ENCODE peak calls at places on chromosome 7, in six cellular contexts. F is HepG2, W is SK-N-SH, Y is K562, J is H1, V is GM12878. B is an unnamed sample.

GRCh38 chr7:69912846-69913245 is 314.6 kb downstream of the AUTS2 start:
- DNase-seq in F (no peak), W (no peak), Y (no peak), J (no peak), V (no peak), B (no peak)

GRCh38 chr7:1693991-1694524 is 24.0 kb downstream of the ELFN1 start:
- DNase-seq in F (no peak), W (peak), Y (no peak), J (no peak), V (no peak), B (no peak)

GRCh38 chr7:30936650-30937245 is 25.1 kb downstream of the AQP1 start:
- DNase-seq in F (no peak), W (peak), Y (no peak), J (no peak), V (no peak), B (no peak)

GRCh38 chr7:2038876-2039728 is 193.6 kb downstream of the MAD1L1 start:
- DNase-seq in F (no peak), W (peak), Y (no peak), J (no peak), V (no peak), B (no peak)

GRCh38 chr7:2006921-2007381 is 225.8 kb downstream of the MAD1L1 start:
- DNase-seq in F (no peak), W (no peak), Y (no peak), J (no peak), V (no peak), B (no peak)

GRCh38 chr7:88217675-88218427 is 2.0 kb downstream of the SRI start:
- DNase-seq in F (no peak), W (no peak), Y (peak), J (no peak), V (peak), B (no peak)

GRCh38 chr7:99624487-99624886 is 7.7 kb downstream of the ZSCAN25 start:
- DNase-seq in F (no peak), W (no peak), Y (no peak), J (no peak), V (no peak), B (no peak)

GRCh38 chr7:157872447-157872846 is 535.6 kb downstream of the DNAJB6 start:
- DNase-seq in F (no peak), W (no peak), Y (no peak), J (no peak), V (no peak), B (no peak)

GRCh38 chr7:122305475-122306319 is 1.1 kb upstream of the FEZF1 start:
- DNase-seq in F (no peak), W (no peak), Y (no peak), J (no peak), V (no peak), B (no peak)

GRCh38 chr7:155216475-155217272 is 81.0 kb upstream of the INSIG1 start:
- DNase-seq in F (no peak), W (no peak), Y (peak), J (no peak), V (no peak), B (no peak)

DNA sequence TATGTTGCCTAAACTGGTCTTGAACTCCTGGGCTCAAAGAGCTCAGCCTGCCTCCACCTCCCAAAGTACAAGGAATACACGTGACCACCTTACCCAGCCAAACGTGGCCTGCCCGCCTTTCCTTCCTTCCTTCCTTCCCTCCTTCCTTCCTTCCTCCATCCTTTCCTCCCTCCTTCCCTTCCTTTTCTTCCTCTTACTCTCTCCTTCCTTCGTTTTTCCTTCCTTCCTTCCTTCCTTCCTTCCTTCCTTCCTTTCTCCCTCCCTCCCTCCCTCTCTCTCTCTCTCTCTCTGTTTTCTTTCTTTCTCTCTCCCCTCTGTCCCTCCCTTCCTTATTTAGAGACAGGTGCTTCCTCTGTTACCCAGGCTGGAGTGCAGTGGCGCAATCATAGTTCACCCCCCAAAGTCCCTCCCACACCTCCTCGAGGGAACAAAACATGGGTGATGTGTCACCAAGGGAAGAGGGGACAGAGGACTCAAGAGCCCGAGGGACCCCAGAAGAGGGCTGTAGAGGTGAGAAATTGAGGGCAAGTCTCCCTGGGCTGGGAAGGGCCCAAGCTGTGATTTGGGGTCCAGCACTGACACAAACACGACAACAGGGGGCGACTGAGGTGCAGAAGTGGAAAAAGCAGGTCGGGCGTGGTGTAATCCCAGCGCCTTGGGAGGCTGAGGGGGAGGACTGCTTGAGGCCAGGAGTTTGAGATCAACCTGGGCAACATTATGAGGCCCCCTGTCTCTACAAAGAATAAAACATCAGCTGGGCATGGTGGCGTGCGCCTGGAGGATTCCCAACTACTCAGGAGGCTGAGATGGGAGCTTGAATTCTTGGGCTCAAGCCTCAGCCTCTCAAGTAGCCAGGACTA is 28.1 kb downstream of the EPHB4 start:
- DNase-seq in F (peak), W (peak), Y (peak), J (no peak), V (peak), B (peak)
- TF ChIP-seq POLR2AphosphoS5 in F (no peak), W (no peak), Y (no peak), J (peak), V (no peak), B (peak)

GRCh38 chr7:132608523-132608922 is 32.3 kb upstream of the PLXNA4 start:
- DNase-seq in F (no peak), W (no peak), Y (no peak), J (no peak), V (no peak), B (no peak)

GRCh38 chr7:132603241-132603789 is 27.0 kb upstream of the PLXNA4 start:
- DNase-seq in F (no peak), W (no peak), Y (no peak), J (no peak), V (no peak), B (no peak)

GRCh38 chr7:132607656-132608055 is 31.4 kb upstream of the PLXNA4 start:
- DNase-seq in F (no peak), W (no peak), Y (no peak), J (no peak), V (no peak), B (no peak)

GRCh38 chr7:132601783-132602182 is 25.5 kb upstream of the PLXNA4 start:
- DNase-seq in F (no peak), W (no peak), Y (no peak), J (no peak), V (no peak), B (no peak)

DNA sequence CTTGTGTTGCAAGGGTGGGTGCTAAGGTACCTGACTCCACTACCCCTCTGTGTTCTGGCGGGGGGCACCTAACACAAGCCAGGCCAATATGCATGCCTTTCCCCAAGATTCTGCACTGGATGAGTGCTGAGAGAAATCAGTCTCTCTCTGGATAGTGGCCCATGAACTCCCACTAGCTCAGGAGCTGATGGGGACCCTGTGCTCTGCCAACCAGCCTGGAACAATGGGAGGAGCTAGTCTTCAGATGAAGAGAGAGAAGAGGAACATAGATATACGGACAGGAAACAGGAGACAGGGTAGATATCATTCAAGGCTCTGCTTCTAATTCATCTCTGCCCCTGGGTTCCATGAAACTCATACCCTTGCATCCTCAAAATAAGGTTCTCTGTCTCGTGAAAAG is 27.8 kb upstream of the PLXNA4 start:
- DNase-seq in F (no peak), W (no peak), Y (no peak), J (no peak), V (no peak), B (no peak)
- TF ChIP-seq GABPA in F (no peak), W (no peak), Y (no peak), J (no peak), V (no peak), B (no peak)

GRCh38 chr7:131627589-131628212 is 71.3 kb upstream of the PODXL start:
- DNase-seq in F (no peak), W (no peak), Y (no peak), J (no peak), V (no peak), B (no peak)

GRCh38 chr7:131626643-131627042 is 70.2 kb upstream of the PODXL start:
- DNase-seq in F (no peak), W (no peak), Y (no peak), J (no peak), V (no peak), B (no peak)

GRCh38 chr7:131628634-131629033 is 72.2 kb upstream of the PODXL start:
- DNase-seq in F (no peak), W (no peak), Y (no peak), J (no peak), V (no peak), B (no peak)

GRCh38 chr7:131624536-131624935 is 68.1 kb upstream of the PODXL start:
- DNase-seq in F (no peak), W (no peak), Y (no peak), J (no peak), V (no peak), B (no peak)

DNA sequence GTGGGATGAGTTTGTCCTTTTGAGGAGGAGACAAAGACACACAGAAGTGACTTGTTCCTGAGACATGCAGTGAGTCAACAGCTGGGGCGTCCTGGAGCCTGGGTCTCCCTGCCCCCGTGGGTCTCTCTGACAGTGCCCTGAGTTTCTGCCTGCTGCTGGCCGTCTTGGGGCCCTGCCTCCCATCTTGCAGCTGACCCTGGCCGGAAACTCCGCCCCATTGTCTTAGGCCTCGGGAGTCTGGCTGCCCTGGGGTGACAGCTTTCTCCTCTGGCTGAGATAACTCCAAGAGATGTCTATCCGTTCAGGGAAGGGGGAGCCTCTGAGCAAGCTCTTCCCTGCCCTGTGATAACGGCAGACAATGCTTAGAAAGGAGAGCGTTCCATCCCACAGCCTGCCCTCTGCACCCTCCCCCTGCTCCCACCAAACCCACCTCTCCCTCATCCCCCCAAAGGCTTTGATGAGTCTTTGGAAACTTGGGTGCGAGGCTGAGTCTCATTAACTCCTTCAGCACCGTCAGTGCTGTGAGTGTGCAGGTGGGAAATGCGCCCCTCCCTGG is 69.5 kb upstream of the PODXL start:
- DNase-seq in F (no peak), W (peak), Y (no peak), J (peak), V (no peak), B (no peak)
- TF ChIP-seq POLR2AphosphoS5 in F (no peak), W (peak), Y (no peak), J (no peak), V (no peak), B (no peak)

GRCh38 chr7:81491573-81491972 is 278.3 kb downstream of the HGF start:
- DNase-seq in F (no peak), W (no peak), Y (no peak), J (no peak), V (no peak), B (no peak)

GRCh38 chr7:81488210-81488609 is 281.6 kb downstream of the HGF start:
- DNase-seq in F (no peak), W (no peak), Y (no peak), J (no peak), V (no peak), B (no peak)

GRCh38 chr7:81492910-81493309 is 276.9 kb downstream of the HGF start:
- DNase-seq in F (no peak), W (no peak), Y (no peak), J (no peak), V (no peak), B (no peak)

GRCh38 chr7:81487512-81487911 is 282.3 kb downstream of the HGF start:
- DNase-seq in F (no peak), W (no peak), Y (no peak), J (no peak), V (no peak), B (peak)

GRCh38 chr7:81492240-81492639 is 277.6 kb downstream of the HGF start:
- DNase-seq in F (no peak), W (no peak), Y (no peak), J (no peak), V (no peak), B (no peak)
- TF ChIP-seq GABPA in F (no peak), W (no peak), Y (no peak), J (no peak), V (no peak), B (no peak)

GRCh38 chr7:16804674-16805439 is at the start of gene AGR2:
- DNase-seq in F (no peak), W (no peak), Y (no peak), J (no peak), V (no peak), B (no peak)
- TF ChIP-seq POLR2AphosphoS5 in F (no peak), W (no peak), Y (no peak), J (no peak), V (no peak), B (no peak)

DNA sequence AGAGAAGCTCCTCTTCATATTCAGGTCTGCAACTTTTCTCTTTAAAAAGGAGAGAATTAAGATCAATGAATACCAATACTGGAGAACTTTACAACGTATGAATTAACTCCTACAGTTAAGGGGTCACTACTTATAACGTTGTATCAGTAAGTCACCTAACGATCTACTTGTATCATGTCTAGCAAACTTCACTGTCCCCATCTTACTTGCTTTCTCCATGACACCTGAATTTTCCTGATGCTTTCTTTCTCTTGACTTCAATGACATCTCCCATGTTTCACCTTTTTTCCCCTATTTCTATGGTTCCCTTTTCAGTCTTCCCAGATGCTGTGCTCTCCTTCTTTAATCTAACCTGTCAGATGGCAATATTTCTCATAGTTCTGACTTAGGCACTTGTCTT is 19.6 kb downstream of the NAMPT start:
- DNase-seq in F (no peak), W (no peak), Y (no peak), J (no peak), V (no peak), B (no peak)
- TF ChIP-seq GABPA in F (no peak), W (no peak), Y (peak), J (no peak), V (no peak), B (no peak)

GRCh38 chr7:37818023-37818422 is 30.4 kb upstream of the NME8 start:
- DNase-seq in F (no peak), W (no peak), Y (no peak), J (no peak), V (no peak), B (no peak)

GRCh38 chr7:37822946-37823345 is 25.5 kb upstream of the NME8 start:
- DNase-seq in F (no peak), W (no peak), Y (no peak), J (no peak), V (no peak), B (no peak)

GRCh38 chr7:37824987-37825509 is 23.3 kb upstream of the NME8 start:
- DNase-seq in F (no peak), W (no peak), Y (no peak), J (no peak), V (no peak), B (no peak)

GRCh38 chr7:37817219-37817618 is 31.2 kb upstream of the NME8 start:
- DNase-seq in F (no peak), W (no peak), Y (no peak), J (no peak), V (no peak), B (no peak)

DNA sequence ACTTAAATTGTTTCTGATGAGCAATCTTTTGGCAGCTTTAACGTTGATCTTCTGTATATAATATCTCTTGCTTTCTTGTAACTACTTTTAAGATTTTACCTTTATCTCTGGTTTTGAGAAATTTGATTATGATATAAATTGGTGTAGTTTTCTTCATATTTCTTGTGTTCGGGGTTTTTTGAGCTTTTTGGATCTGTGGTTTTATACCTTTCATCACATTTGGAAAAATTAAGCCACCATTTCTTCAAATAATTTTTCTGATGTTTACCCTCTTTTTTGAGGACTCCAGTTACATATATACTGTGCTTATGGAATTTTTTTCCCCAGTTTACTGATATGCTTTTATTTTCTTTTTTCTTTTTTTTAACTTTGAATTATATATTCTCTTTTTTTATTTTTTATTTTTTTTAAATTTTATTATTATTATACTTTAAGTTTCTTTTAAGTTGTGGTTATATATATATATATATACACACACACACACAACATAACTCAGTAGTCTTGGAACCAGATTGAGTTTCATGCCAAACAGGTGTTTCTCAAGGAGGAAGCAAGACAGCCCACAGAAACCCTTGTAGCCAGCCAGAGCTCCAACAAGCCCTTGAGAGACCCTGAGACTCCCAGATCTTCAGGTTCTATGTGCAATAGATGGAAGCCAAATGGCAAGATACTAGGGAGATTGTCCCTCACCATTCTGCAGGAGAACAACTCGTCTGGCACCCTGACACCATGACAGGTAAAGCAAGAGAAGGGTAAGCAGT is 27.5 kb upstream of the NME8 start:
- DNase-seq in F (no peak), W (no peak), Y (no peak), J (no peak), V (no peak), B (no peak)
- TF ChIP-seq POLR2AphosphoS5 in F (no peak), W (no peak), Y (no peak), J (no peak), V (no peak), B (no peak)

GRCh38 chr7:131166066-131166465 is 161.6 kb upstream of the MKLN1 start:
- DNase-seq in F (no peak), W (no peak), Y (no peak), J (no peak), V (no peak), B (no peak)
- TF ChIP-seq GABPA in F (no peak), W (no peak), Y (no peak), J (no peak), V (no peak), B (no peak)

GRCh38 chr7:43906327-43907010 is at the start of gene URGCP:
- DNase-seq in F (no peak), W (peak), Y (peak), J (no peak), V (no peak), B (peak)
- TF ChIP-seq POLR2AphosphoS5 in F (no peak), W (peak), Y (peak), J (peak), V (peak), B (no peak)

DNA sequence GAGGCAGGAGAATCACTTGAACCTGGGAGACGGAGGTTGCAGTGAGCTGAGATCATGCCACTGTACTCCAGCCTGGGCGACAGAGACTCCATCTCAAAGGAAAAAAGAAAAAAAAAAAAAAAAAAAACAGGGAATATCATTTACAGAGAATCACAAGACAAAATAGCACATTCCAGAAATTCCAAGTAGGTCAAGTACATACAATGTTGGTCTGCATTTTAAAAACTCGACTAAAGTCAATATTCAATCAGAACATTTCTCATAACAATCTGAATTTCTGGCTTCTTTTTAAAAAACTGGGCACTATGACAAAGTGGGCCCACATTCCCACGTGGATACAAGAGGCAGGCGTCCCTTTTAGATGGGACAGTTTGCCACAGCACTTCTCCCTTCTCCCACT is 12.8 kb downstream of the ZC3HAV1L start:
- DNase-seq in F (no peak), W (no peak), Y (no peak), J (no peak), V (no peak), B (no peak)
- TF ChIP-seq GABPA in F (no peak), W (no peak), Y (no peak), J (no peak), V (no peak), B (no peak)